ENCODE peak calls at places on chromosomes 12 and 14, in nine cellular contexts. C is HCT116, H is fibroblast of lung, W is type B pancreatic cell, P is endodermal cell, V is endothelial cell, E is nephron progenitor cell, Y is keratinocyte, A is AG04450. J is an unnamed sample.
A peak's percentile ranks its signal among the peaks of the same experiment; 100 is the strongest.

GRCh38 chr12:104748790-104749189 is 209.3 kb downstream of the SLC41A2 start:
- DNase-seq in C (no peak), H (peak; percentile 76), W (no peak), P (peak; percentile 45), V (no peak), E (no peak), Y (peak; percentile 13), A (peak; percentile 20), J (no peak)

GRCh38 chr14:104143521-104144452 is 5.4 kb downstream of the KIF26A start:
- DNase-seq in C (no peak), H (no peak), W (no peak), P (peak; percentile 36), V (no peak), E (peak; percentile 2), Y (no peak), A (no peak), J (no peak)

GRCh38 chr14:89086060-89086382 is 261.6 kb downstream of the TTC8 start:
- DNase-seq in C (no peak), H (no peak), W (no peak), P (no peak), V (no peak), E (no peak), Y (no peak), A (no peak), J (no peak)

GRCh38 chr14:59407246-59407615 is 57.9 kb downstream of the GPR135 start:
- DNase-seq in C (no peak), H (peak; percentile 93), W (no peak), P (no peak), V (no peak), E (no peak), Y (no peak), A (peak; percentile 78), J (no peak)

GRCh38 chr14:102523200-102524025 is 13.8 kb upstream of the ANKRD9 start:
- DNase-seq in C (no peak), H (no peak), W (no peak), P (no peak), V (no peak), E (no peak), Y (no peak), A (no peak), J (no peak)

GRCh38 chr12:56257491-56258067 is 605 bp downstream of the ANKRD52 start:
- DNase-seq in C (no peak), H (peak; percentile 46), W (no peak), P (peak; percentile 93), V (peak; percentile 36), E (peak; percentile 62), Y (no peak), A (no peak), J (no peak)

GRCh38 chr12:34033628-34034296 is 11.5 kb downstream of the ALG10 start:
- DNase-seq in C (peak; percentile 13), H (peak; percentile 15), W (no peak), P (no peak), V (no peak), E (no peak), Y (no peak), A (peak; percentile 2), J (no peak)

GRCh38 chr14:64293976-64294671 is at the start of gene ESR2:
- DNase-seq in C (no peak), H (peak; percentile 40), W (peak; percentile 71), P (peak; percentile 80), V (peak; percentile 53), E (peak; percentile 71), Y (no peak), A (no peak), J (peak; percentile 42)

GRCh38 chr12:66405395-66405794 is 103.1 kb downstream of the HELB start:
- DNase-seq in C (no peak), H (peak; percentile 70), W (no peak), P (no peak), V (no peak), E (no peak), Y (no peak), A (no peak), J (no peak)

GRCh38 chr14:95818581-95818980 is 58.1 kb upstream of the TUNAR start:
- DNase-seq in C (no peak), H (no peak), W (peak; percentile 22), P (no peak), V (no peak), E (no peak), Y (no peak), A (no peak), J (no peak)

GRCh38 chr14:36020120-36021029 is 156.1 kb downstream of the PTCSC3 start:
- DNase-seq in C (no peak), H (no peak), W (no peak), P (no peak), V (no peak), E (no peak), Y (no peak), A (no peak), J (no peak)

GRCh38 chr12:93571854-93572711 is at the start of gene SOCS2:
- DNase-seq in C (no peak), H (peak; percentile 39), W (peak; percentile 74), P (peak; percentile 90), V (peak; percentile 68), E (peak; percentile 74), Y (no peak), A (no peak), J (peak; percentile 36)

GRCh38 chr12:104792570-104792969 is 165.5 kb downstream of the SLC41A2 start:
- DNase-seq in C (peak; percentile 39), H (peak; percentile 95), W (no peak), P (no peak), V (no peak), E (no peak), Y (peak; percentile 5), A (peak; percentile 39), J (no peak)

GRCh38 chr14:36818794-36819384 is 157.2 kb downstream of the PAX9 start:
- DNase-seq in C (no peak), H (peak; percentile 59), W (no peak), P (no peak), V (no peak), E (no peak), Y (no peak), A (no peak), J (no peak)

GRCh38 chr12:84874125-84874824 is 38.3 kb downstream of the SLC6A15 start:
- DNase-seq in C (peak; percentile 55), H (peak; percentile 25), W (no peak), P (no peak), V (no peak), E (no peak), Y (peak; percentile 30), A (peak; percentile 13), J (no peak)

GRCh38 chr14:93975791-93976476 is 436 bp downstream of the ASB2 start:
- DNase-seq in C (no peak), H (no peak), W (no peak), P (no peak), V (no peak), E (no peak), Y (no peak), A (no peak), J (no peak)

GRCh38 chr14:56759633-56760032 is 50.6 kb downstream of the OTX2 start:
- DNase-seq in C (no peak), H (no peak), W (no peak), P (no peak), V (no peak), E (no peak), Y (no peak), A (no peak), J (no peak)

GRCh38 chr14:90621205-90621600 is 195.0 kb downstream of the TTC7B start:
- DNase-seq in C (no peak), H (no peak), W (no peak), P (no peak), V (no peak), E (no peak), Y (no peak), A (no peak), J (no peak)
- TF ChIP-seq CTCF in C (no peak), H (no peak), W (no peak), P (no peak), V (no peak), E (no peak), Y (no peak), A (no peak), J (no peak)

GRCh38 chr12:22624908-22625646 is at the start of gene ETNK1:
- DNase-seq in C (peak; percentile 79), H (peak; percentile 94), W (peak; percentile 96), P (peak; percentile 99), V (peak; percentile 95), E (peak; percentile 93), Y (peak; percentile 71), A (peak; percentile 70), J (peak; percentile 98)
- TF ChIP-seq CTCF in C (no peak), H (no peak), W (no peak), P (peak; percentile 42), V (no peak), E (no peak), Y (no peak), A (no peak), J (peak; percentile 20)

GRCh38 chr12:110124184-110124995 is at the start of gene IFT81:
- DNase-seq in C (peak; percentile 80), H (peak; percentile 86), W (peak; percentile 99), P (peak; percentile 100), V (peak; percentile 99), E (peak; percentile 98), Y (peak; percentile 49), A (peak; percentile 78), J (peak; percentile 96)
- TF ChIP-seq CTCF in C (no peak), H (no peak), W (no peak), P (peak; percentile 11), V (no peak), E (no peak), Y (no peak), A (no peak), J (no peak)

DNA sequence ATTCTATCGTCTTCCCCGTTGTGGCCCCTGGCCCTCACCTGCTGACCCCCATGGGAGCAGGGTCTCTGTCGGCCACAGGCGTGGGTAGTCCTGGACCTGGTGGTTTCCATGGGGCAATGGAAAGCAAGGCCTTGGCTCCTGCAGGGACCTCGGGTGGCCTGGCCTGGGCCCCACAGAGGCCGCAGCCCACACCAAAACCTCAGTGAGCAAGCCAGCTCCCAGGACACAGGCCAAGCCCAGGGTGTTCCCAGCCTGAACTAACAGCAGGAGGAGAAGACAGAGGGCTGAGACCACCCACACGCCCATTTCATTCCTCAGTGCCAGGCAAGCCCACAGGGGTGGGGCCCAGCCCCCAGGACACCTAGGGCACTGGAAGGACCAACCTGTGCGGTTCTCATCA is 16.9 kb downstream of the ABCB9 start:
- DNase-seq in C (no peak), H (no peak), W (no peak), P (no peak), V (no peak), E (no peak), Y (no peak), A (no peak), J (no peak)
- TF ChIP-seq CTCF in C (no peak), H (no peak), W (no peak), P (no peak), V (no peak), E (no peak), Y (no peak), A (no peak), J (no peak)

GRCh38 chr12:100926669-100927248 is 132.2 kb downstream of the ANO4 start:
- DNase-seq in C (peak; percentile 48), H (peak; percentile 35), W (no peak), P (peak; percentile 94), V (peak; percentile 33), E (peak; percentile 24), Y (no peak), A (no peak), J (peak; percentile 14)
- TF ChIP-seq CTCF in C (peak; percentile 65), H (peak; percentile 36), W (peak; percentile 47), P (peak; percentile 84), V (no peak), E (peak; percentile 29), Y (peak; percentile 58), A (peak; percentile 54), J (peak; percentile 57)

GRCh38 chr12:53604581-53604980 is 21.6 kb downstream of the ATF7 start:
- DNase-seq in C (no peak), H (no peak), W (no peak), P (no peak), V (no peak), E (no peak), Y (no peak), A (no peak), J (no peak)
- TF ChIP-seq CTCF in C (no peak), H (no peak), W (no peak), P (no peak), V (no peak), E (no peak), Y (no peak), A (no peak), J (no peak)